ENCODE peak calls at places on chromosome 22, in seven cellular contexts. X is neuronal stem cell, Z is mesenchymal stem cell, S is PC-3, C is SK-N-SH, Q is MM.1S, A is fibroblast of lung. V is an unnamed sample.

GRCh38 chr22:32619614-32620426 is 145.2 kb downstream of the FBXO7 start:
- DNase-seq in Z (peak; percentile 82), A (peak; percentile 91), Q (no peak), S (peak; percentile 2), C (no peak), X (no peak), V (peak; percentile 11)

GRCh38 chr22:22702159-22702873 is 57.9 kb downstream of the GGTLC2 start:
- DNase-seq in S (peak; percentile 49), C (no peak), X (no peak), A (no peak), Q (peak; percentile 39), Z (no peak), V (no peak)

GRCh38 chr22:44379817-44380560 is 67.2 kb upstream of the SHISAL1 start:
- DNase-seq in S (no peak), Q (no peak), X (no peak), Z (no peak), C (no peak), A (no peak), V (no peak)

GRCh38 chr22:23538502-23538860 is 41.6 kb downstream of the IGLL1 start:
- DNase-seq in S (no peak), Z (no peak), C (no peak), X (no peak), Q (no peak), A (no peak), V (no peak)

GRCh38 chr22:25120761-25121212 is 78.9 kb upstream of the CRYBB3 start:
- DNase-seq in Z (no peak), X (no peak), C (no peak), Q (no peak), S (no peak), A (no peak), V (no peak)

GRCh38 chr22:26470807-26471206 is 12.8 kb downstream of the HPS4 start:
- DNase-seq in Z (no peak), S (no peak), X (no peak), C (no peak), Q (no peak), A (no peak), V (no peak)

GRCh38 chr22:27650985-27651384 is 150.6 kb downstream of the MN1 start:
- DNase-seq in Q (no peak), S (no peak), Z (no peak), A (no peak), X (no peak), C (no peak), V (no peak)

GRCh38 chr22:20024225-20025087 is 3.5 kb downstream of the TANGO2 start:
- DNase-seq in A (no peak), S (no peak), Q (no peak), X (no peak), Z (no peak), C (no peak), V (no peak)

GRCh38 chr22:19965771-19966709 is 24.4 kb upstream of the TXNRD2 start:
- DNase-seq in C (peak; percentile 78), Z (no peak), A (no peak), X (no peak), Q (no peak), S (no peak), V (no peak)

GRCh38 chr22:24141586-24141985 is 39.7 kb upstream of the SUSD2 start:
- DNase-seq in Q (peak; percentile 88), C (no peak), S (peak; percentile 59), Z (peak; percentile 43), X (no peak), A (peak; percentile 13), V (no peak)

GRCh38 chr22:29642694-29643093 is 39.3 kb downstream of the NF2 start:
- DNase-seq in S (no peak), Z (no peak), A (no peak), X (no peak), Q (no peak), C (no peak), V (no peak)

GRCh38 chr22:29083576-29084566 is 11.0 kb downstream of the KREMEN1 start:
- DNase-seq in Z (peak; percentile 86), S (peak; percentile 38), C (no peak), A (peak; percentile 48), X (no peak), Q (no peak), V (no peak)

GRCh38 chr22:28027453-28028448 is 108.7 kb upstream of the PITPNB start:
- DNase-seq in X (no peak), S (no peak), C (peak; percentile 52), Q (no peak), A (no peak), Z (no peak), V (no peak)

GRCh38 chr22:33811686-33812085 is 108.6 kb downstream of the LARGE1 start:
- DNase-seq in Q (no peak), C (no peak), S (no peak), X (no peak), A (peak; percentile 78), Z (peak; percentile 97), V (no peak)

GRCh38 chr22:28743852-28744251 is 2.0 kb downstream of the HSCB start:
- DNase-seq in A (no peak), C (no peak), S (no peak), Q (no peak), X (no peak), Z (no peak), V (no peak)

GRCh38 chr22:25062378-25063095 is 110.0 kb downstream of the KIAA1671 start:
- DNase-seq in Z (peak; percentile 18), S (no peak), Q (no peak), X (no peak), A (no peak), C (peak; percentile 54), V (no peak)

GRCh38 chr22:19807914-19808872 is 46.5 kb downstream of the GNB1L start:
- DNase-seq in Q (no peak), S (no peak), Z (no peak), C (no peak), A (no peak), X (no peak), V (no peak)

GRCh38 chr22:19164425-19164824 is 14.1 kb downstream of the SLC25A1 start:
- DNase-seq in Z (no peak), Q (no peak), X (no peak), A (no peak), C (no peak), S (no peak), V (no peak)

GRCh38 chr22:19063581-19064353 is 58.4 kb downstream of the DGCR2 start:
- DNase-seq in X (no peak), Z (no peak), C (no peak), S (no peak), A (no peak), Q (no peak), V (no peak)

GRCh38 chr22:47154621-47155081 is 392.2 kb downstream of the TBC1D22A start:
- DNase-seq in C (peak; percentile 88), Z (no peak), S (peak; percentile 72), A (peak; percentile 83), Q (no peak), X (no peak), V (no peak)

GRCh38 chr22:41915035-41915782 is at the start of gene SHISA8:
- DNase-seq in C (peak; percentile 70), X (no peak), Q (peak; percentile 42), S (peak; percentile 43), Z (peak; percentile 54), A (peak; percentile 39), V (no peak)

GRCh38 chr22:35219012-35219411 is 38.3 kb upstream of the HMGXB4 start:
- DNase-seq in Z (peak; percentile 66), Q (no peak), X (no peak), S (peak; percentile 52), A (peak; percentile 73), C (no peak), V (peak; percentile 38)

GRCh38 chr22:19885841-19886592 is 31.3 kb upstream of the GNB1L start:
- DNase-seq in Q (no peak), S (no peak), Z (no peak), X (no peak), A (no peak), C (no peak), V (no peak)

GRCh38 chr22:40289991-40290459 is 56.3 kb upstream of the ADSL start:
- DNase-seq in C (no peak), Q (no peak), A (peak; percentile 21), X (no peak), S (no peak), Z (peak; percentile 30), V (no peak)

GRCh38 chr22:46737976-46738641 is at the start of gene CERK:
- DNase-seq in X (peak; percentile 56), C (peak; percentile 95), Q (peak; percentile 75), A (peak; percentile 71), Z (peak; percentile 81), S (peak; percentile 35), V (no peak)

GRCh38 chr22:25162561-25162960 is 37.1 kb upstream of the CRYBB3 start:
- DNase-seq in C (no peak), X (no peak), Q (no peak), A (no peak), Z (no peak), S (no peak), V (no peak)

GRCh38 chr22:17706451-17706900 is 67.8 kb downstream of the BID start:
- DNase-seq in A (peak; percentile 94), S (peak; percentile 83), Q (peak; percentile 88), C (peak; percentile 33), Z (peak; percentile 97), X (no peak), V (peak; percentile 56)
- H2AFZ ChIP-seq in A (no peak overlapping the region), S (peak overlapping the region; percentile 78), Q (no peak overlapping the region), C (peak overlapping the region; percentile 76), Z (no peak overlapping the region), X (peak overlapping the region; percentile 14), V (peak overlapping the region; percentile 63)

DNA sequence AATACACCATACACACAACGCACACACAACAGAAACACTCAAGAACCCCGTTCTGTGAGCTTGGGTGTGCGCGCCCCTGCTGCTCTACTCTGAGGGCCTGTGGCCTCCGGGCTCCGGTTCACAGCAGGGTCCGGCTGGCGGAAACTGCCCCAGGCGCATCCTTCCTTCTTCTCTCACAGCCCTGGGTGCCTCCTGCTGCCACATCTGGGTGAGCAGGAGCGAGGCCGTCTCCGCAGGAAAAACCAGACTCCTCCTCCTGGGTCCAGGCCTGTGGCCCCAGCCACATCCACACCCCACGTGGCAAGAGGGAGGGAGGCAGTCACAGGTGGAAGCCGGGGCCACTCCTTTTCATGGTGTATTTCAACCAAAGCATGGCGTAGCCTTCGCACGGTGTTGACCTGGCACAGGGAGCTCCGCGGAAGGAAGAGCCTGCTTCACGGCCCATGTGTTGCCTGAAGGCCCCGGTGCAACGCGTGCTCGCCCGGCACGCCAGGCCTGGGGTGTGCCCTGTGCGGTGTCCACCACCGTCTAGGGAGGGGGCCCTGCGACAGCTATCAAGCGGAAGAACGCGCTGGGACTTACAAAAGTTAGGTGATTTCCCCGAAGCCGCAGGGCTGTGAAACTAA is 1502.7 kb downstream of the TBC1D22A start:
- DNase-seq in C (no peak), X (no peak), S (no peak), Q (peak; percentile 0), Z (no peak), A (no peak), V (no peak)
- H3K27ac ChIP-seq in C (no peak overlapping the region), X (no peak overlapping the region), S (no peak overlapping the region), Q (no peak overlapping the region), Z (no peak overlapping the region), A (no peak overlapping the region), V (no peak overlapping the region)

GRCh38 chr22:49933236-49933921 is 14.9 kb downstream of the CRELD2 start:
- DNase-seq in S (no peak), X (no peak), A (no peak), C (peak; percentile 61), Z (no peak), Q (no peak), V (no peak)
- H2AFZ ChIP-seq in S (no peak overlapping the region), X (peak overlapping the region; percentile 33), A (no peak overlapping the region), C (no peak overlapping the region), Z (peak overlapping the region; percentile 47), Q (no peak overlapping the region), V (no peak overlapping the region)

DNA sequence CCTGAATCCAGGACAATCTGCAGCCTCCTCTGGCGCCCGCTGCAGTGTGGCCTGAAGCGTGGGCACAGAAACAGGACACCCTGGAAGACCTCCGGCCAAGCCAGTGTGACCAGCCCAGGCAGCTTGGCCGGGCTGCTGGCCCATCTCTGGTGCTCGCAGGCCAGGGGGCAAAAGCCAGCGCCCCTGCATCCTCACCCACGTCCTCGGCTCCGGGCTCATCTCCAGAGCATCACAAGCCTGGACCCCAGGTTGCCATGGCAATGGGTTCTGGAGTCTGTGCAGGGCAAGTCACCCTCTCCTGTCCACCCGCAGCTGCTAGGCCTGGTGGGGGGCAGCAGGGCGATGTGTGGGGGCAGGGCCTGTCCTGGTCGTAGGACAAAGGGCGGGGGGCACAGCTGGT is 9.3 kb upstream of the PDGFB start:
- DNase-seq in A (no peak), Z (no peak), X (no peak), S (no peak), Q (no peak), C (peak; percentile 73), V (no peak)
- H3K27ac ChIP-seq in A (peak overlapping the region; percentile 60), Z (peak overlapping the region; percentile 52), X (no peak overlapping the region), S (peak overlapping the region; percentile 80), Q (peak overlapping the region; percentile 49), C (no peak overlapping the region), V (peak overlapping the region; percentile 69)

V was measured in keratinocyte.